ENCODE peak calls at places on chromosomes 5 and 9, in seven cellular contexts. Y is mammary epithelial cell, Z is brain microvascular endothelial cell, N is left lung, R is fibroblast of lung, X is lower lobe of right lung, P is psoas muscle. E is an unnamed sample. For H3K27me3, the result is how much of the 10 kb centered on the place peaks cover.

GRCh38 chr9:127539982-127540663 is 72.0 kb upstream of the STXBP1 start:
- DNase-seq in Y (no peak), Z (no peak), N (no peak), R (no peak), X (no peak), P (no peak), E (no peak)

GRCh38 chr9:85900504-85901201 is 40.3 kb upstream of the NAA35 start:
- DNase-seq in Y (peak), Z (peak), N (no peak), R (peak), X (no peak), P (no peak), E (no peak)

GRCh38 chr5:3531320-3531986 is 64.2 kb upstream of the IRX1 start:
- DNase-seq in Y (no peak), Z (no peak), N (no peak), R (no peak), X (no peak), P (no peak), E (no peak)

GRCh38 chr9:19934301-19934868 is 145.5 kb upstream of the SLC24A2 start:
- DNase-seq in Y (no peak), Z (peak), N (no peak), R (peak), X (no peak), P (peak), E (no peak)

GRCh38 chr9:5767968-5768932 is 64.7 kb downstream of the ERMP1 start:
- DNase-seq in Y (no peak), Z (no peak), N (no peak), R (no peak), X (no peak), P (no peak), E (no peak)

GRCh38 chr5:45508155-45508554 is 188.0 kb downstream of the HCN1 start:
- DNase-seq in Y (no peak), Z (no peak), N (no peak), R (no peak), X (no peak), P (no peak), E (no peak)

GRCh38 chr9:107425110-107426025 is 64.2 kb downstream of the KLF4 start:
- DNase-seq in Y (peak), Z (peak), N (peak), R (peak), X (peak), P (peak), E (peak)

GRCh38 chr9:104864675-104865104 is 63.3 kb downstream of the ABCA1 start:
- DNase-seq in Y (no peak), Z (peak), N (no peak), R (peak), X (no peak), P (no peak), E (no peak)

GRCh38 chr5:139561655-139562451 is 714 bp downstream of the UBE2D2 start:
- DNase-seq in Y (peak), Z (no peak), N (peak), R (peak), X (peak), P (peak), E (peak)

GRCh38 chr5:173707392-173707791 is 90.9 kb upstream of the BOD1 start:
- DNase-seq in Y (peak), Z (peak), N (no peak), R (peak), X (no peak), P (peak), E (peak)

GRCh38 chr9:38700695-38701094 is 19.2 kb downstream of the FAM240B start:
- DNase-seq in Y (peak), Z (peak), N (no peak), R (peak), X (no peak), P (no peak), E (no peak)

GRCh38 chr5:96614110-96614691 is 48.0 kb upstream of the CAST start:
- DNase-seq in Y (peak), Z (peak), N (peak), R (peak), X (no peak), P (no peak), E (peak)

GRCh38 chr9:88425538-88425950 is 37.3 kb downstream of the SPIN1 start:
- DNase-seq in Y (no peak), Z (no peak), N (peak), R (peak), X (no peak), P (no peak), E (no peak)

GRCh38 chr9:121686930-121687541 is 35.6 kb downstream of the DAB2IP start:
- DNase-seq in Y (peak), Z (peak), N (peak), R (peak), X (peak), P (peak), E (peak)

GRCh38 chr5:56069652-56070226 is 75.0 kb upstream of the IL6ST start:
- DNase-seq in Y (no peak), Z (no peak), N (no peak), R (no peak), X (no peak), P (no peak), E (no peak)

GRCh38 chr5:132734687-132735086 is 2.7 kb downstream of the KIF3A start:
- DNase-seq in Y (no peak), Z (no peak), N (no peak), R (no peak), X (no peak), P (no peak), E (no peak)

GRCh38 chr5:136686192-136686872 is 321.0 kb upstream of the TRPC7 start:
- DNase-seq in Y (peak), Z (peak), N (no peak), R (peak), X (no peak), P (no peak), E (no peak)

GRCh38 chr9:9216934-9217333 is 1395.9 kb downstream of the PTPRD start:
- DNase-seq in Y (no peak), Z (no peak), N (no peak), R (no peak), X (no peak), P (no peak), E (no peak)

GRCh38 chr9:131583836-131584555 is 38.7 kb downstream of the PRRT1B start:
- DNase-seq in Y (no peak), Z (no peak), N (no peak), R (no peak), X (no peak), P (no peak), E (no peak)

GRCh38 chr5:170393235-170393634 is 4.1 kb upstream of the KCNMB1 start:
- DNase-seq in Y (no peak), Z (peak), N (no peak), R (no peak), X (no peak), P (no peak), E (no peak)

GRCh38 chr9:113875917-113876805 is at the start of gene ZNF618:
- DNase-seq in Y (no peak), Z (no peak), N (no peak), R (peak), X (peak), P (peak), E (no peak)

GRCh38 chr9:91500509-91501011 is 76.9 kb upstream of the NFIL3 start:
- DNase-seq in Y (peak), Z (peak), N (no peak), R (peak), X (no peak), P (no peak), E (no peak)

GRCh38 chr9:136882109-136882946 is 4.0 kb upstream of the TRAF2 start:
- DNase-seq in Y (peak), Z (peak), N (peak), R (peak), X (no peak), P (peak), E (peak)

GRCh38 chr5:3911111-3911510 is 315.5 kb downstream of the IRX1 start:
- DNase-seq in Y (no peak), Z (no peak), N (no peak), R (no peak), X (no peak), P (no peak), E (no peak)

GRCh38 chr5:154238776-154239481 is 48.4 kb downstream of the GALNT10 start:
- DNase-seq in Y (no peak), Z (no peak), N (no peak), R (no peak), X (no peak), P (no peak), E (no peak)
- H3K27ac ChIP-seq in Y (no peak), Z (no peak), N (no peak), R (no peak), X (no peak), P (no peak), E (no peak)

DNA sequence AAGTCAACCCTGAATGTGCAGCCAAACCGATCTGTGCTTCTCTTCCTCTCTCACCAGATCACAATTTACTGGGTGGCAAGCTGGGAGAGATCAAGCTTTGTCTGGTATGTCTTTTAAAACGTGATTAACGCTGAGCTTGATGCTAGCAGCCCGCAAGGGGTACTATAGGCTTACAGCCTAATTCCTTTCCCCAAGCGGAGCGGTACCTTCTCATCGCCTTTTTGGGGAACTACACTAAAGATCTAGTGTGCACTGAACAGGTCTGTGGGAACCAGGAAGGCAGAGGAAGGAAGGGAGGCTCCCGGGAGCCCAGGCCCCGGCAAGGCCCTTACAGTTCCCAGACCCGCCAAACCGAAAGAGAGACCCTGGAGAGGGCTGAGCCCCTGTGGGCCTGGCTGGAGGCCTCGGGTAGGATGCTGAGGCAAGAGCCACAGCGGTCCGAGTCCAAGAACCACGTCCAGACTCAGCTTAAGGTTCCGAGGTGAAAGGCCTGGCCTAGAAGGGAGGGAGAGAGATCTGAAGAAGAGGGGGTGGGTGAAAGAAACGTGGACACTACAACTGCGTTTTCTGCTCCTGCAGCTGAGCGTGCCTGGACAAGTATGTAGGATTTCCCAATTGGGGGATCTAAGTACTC is 2.7 kb downstream of the NR2F1-AS1 start:
- DNase-seq in Y (no peak), Z (no peak), N (no peak), R (peak), X (no peak), P (no peak), E (no peak)
- H3K27me3 ChIP-seq in Y (under half), Z (under half), N (half or more), R (under half), X (half or more), P (under half), E (half or more)

DNA sequence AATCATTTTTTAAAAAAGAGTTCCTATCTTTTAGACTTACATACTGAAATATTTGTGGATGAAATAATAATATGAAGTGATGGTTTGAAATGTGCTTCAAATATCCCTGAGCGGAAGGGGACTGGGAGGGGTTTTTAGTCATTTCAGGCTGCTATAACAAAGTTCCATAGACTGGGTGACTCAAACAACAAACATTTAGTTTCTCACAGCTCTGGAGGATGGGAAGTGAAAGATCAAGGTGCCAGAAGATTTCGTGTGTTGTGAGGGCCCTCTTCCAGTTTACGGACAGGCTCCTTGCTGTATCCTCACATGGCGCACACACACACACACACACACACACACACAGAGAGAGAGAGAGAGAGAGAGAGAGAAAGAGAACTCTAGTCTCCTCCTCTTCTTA is 27.1 kb upstream of the TEX10 start:
- DNase-seq in Y (peak), Z (peak), N (no peak), R (peak), X (no peak), P (no peak), E (no peak)
- H3K27ac ChIP-seq in Y (peak), Z (peak), N (no peak), R (peak), X (no peak), P (no peak), E (no peak)

GRCh38 chr5:61328791-61329617 is 3.1 kb upstream of the ZSWIM6 start:
- DNase-seq in Y (no peak), Z (no peak), N (no peak), R (peak), X (no peak), P (no peak), E (no peak)
- H3K27me3 ChIP-seq in Y (under half), Z (under half), N (under half), R (under half), X (under half), P (under half), E (under half)

DNA sequence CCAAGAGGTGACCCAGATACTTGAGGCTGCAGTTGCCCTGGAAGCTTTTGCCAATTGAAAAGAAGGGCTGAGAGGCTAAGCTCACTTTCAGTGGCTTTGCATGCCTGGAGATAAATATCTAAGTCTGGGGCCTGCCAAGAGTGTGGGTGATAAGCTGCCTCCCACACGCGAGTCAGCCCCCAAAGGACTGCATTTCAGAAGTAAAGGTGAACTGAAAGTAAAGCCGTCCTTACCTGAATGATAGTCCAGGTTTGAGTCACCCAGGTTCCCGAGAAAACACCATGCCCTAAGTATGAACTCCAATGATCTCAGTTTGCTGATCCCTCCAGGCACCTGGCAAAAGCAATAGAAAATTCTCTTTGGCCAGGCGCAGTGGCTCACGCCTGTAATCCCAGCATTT is 22.5 kb upstream of the N4BP3 start:
- DNase-seq in Y (peak), Z (no peak), N (no peak), R (no peak), X (no peak), P (no peak), E (no peak)
- H3K27ac ChIP-seq in Y (no peak), Z (no peak), N (no peak), R (no peak), X (no peak), P (no peak), E (no peak)

GRCh38 chr9:87334366-87334765 is 163.3 kb upstream of the DAPK1 start:
- DNase-seq in Y (no peak), Z (no peak), N (no peak), R (no peak), X (no peak), P (no peak), E (no peak)

GRCh38 chr9:87337335-87338074 is 160.2 kb upstream of the DAPK1 start:
- DNase-seq in Y (peak), Z (peak), N (no peak), R (peak), X (no peak), P (no peak), E (no peak)

GRCh38 chr9:87338075-87338989 is 159.3 kb upstream of the DAPK1 start:
- DNase-seq in Y (no peak), Z (no peak), N (no peak), R (no peak), X (no peak), P (no peak), E (no peak)

GRCh38 chr9:87336407-87336806 is 161.3 kb upstream of the DAPK1 start:
- DNase-seq in Y (no peak), Z (no peak), N (no peak), R (peak), X (no peak), P (no peak), E (no peak)

GRCh38 chr9:87336914-87337333 is 160.7 kb upstream of the DAPK1 start:
- DNase-seq in Y (peak), Z (peak), N (peak), R (peak), X (no peak), P (no peak), E (no peak)
- H3K27me3 ChIP-seq in Y (under half), Z (under half), N (under half), R (under half), X (under half), P (under half), E (under half)